ENCODE peak calls at places on chromosomes 13 and 19, in four cellular contexts. C, T, S and N are unnamed samples.

GRCh38 chr13:91154954-91155353 is 192.5 kb upstream of the MIR17HG start:
- DNase-seq in C (no peak), T (no peak), S (no peak), N (no peak)

GRCh38 chr13:51556740-51557139 is 27.5 kb upstream of the WDFY2 start:
- DNase-seq in C (no peak), T (no peak), S (no peak), N (no peak)

GRCh38 chr13:43094901-43095300 is 71.5 kb downstream of the DNAJC15 start:
- DNase-seq in C (no peak), T (no peak), S (no peak), N (no peak)

GRCh38 chr13:100892981-100893380 is 218.4 kb upstream of the TMTC4 start:
- DNase-seq in C (no peak), T (no peak), S (no peak), N (no peak)

GRCh38 chr19:47581605-47582319 is 8.8 kb upstream of the ZNF541 start:
- DNase-seq in C (no peak), T (peak; percentile 76), S (no peak), N (no peak)

GRCh38 chr19:10353793-10354391 is 14.5 kb upstream of the ICAM3 start:
- DNase-seq in C (peak; percentile 92), T (no peak), S (peak; percentile 62), N (no peak)

GRCh38 chr13:98026457-98026857 is 73.0 kb downstream of the IPO5 start:
- DNase-seq in C (no peak), T (no peak), S (no peak), N (no peak)

GRCh38 chr13:47039106-47039505 is 142.3 kb upstream of the HTR2A start:
- DNase-seq in C (no peak), T (no peak), S (no peak), N (no peak)

GRCh38 chr13:98310485-98311199 is 133.6 kb upstream of the RNF113B start:
- DNase-seq in C (no peak), T (no peak), S (no peak), N (no peak)

GRCh38 chr13:46630419-46631183 is 77.6 kb downstream of the LRCH1 start:
- DNase-seq in C (no peak), T (no peak), S (no peak), N (no peak)

GRCh38 chr19:23823952-23824389 is 65.3 kb upstream of the ZNF681 start:
- DNase-seq in C (peak; percentile 0), T (no peak), S (no peak), N (no peak)

GRCh38 chr13:78610381-78610883 is 7.1 kb upstream of the POU4F1 start:
- DNase-seq in C (no peak), T (no peak), S (no peak), N (no peak)

GRCh38 chr19:21202865-21203494 is 61.1 kb downstream of the ZNF431 start:
- DNase-seq in C (peak; percentile 50), T (no peak), S (no peak), N (no peak)

GRCh38 chr13:85608255-85608829 is 190.9 kb downstream of the SLITRK6 start:
- DNase-seq in C (no peak), T (no peak), S (no peak), N (no peak)

GRCh38 chr13:91296011-91296410 is 51.5 kb upstream of the MIR17HG start:
- DNase-seq in C (no peak), T (no peak), S (no peak), N (no peak)

GRCh38 chr19:14507704-14508246 is 10.4 kb downstream of the DNAJB1 start:
- DNase-seq in C (no peak), T (peak; percentile 58), S (no peak), N (no peak)

GRCh38 chr19:46475976-46476375 is 4.6 kb upstream of the PNMA8A start:
- DNase-seq in C (no peak), T (no peak), S (no peak), N (no peak)

GRCh38 chr19:19502808-19503602 is 12.3 kb downstream of the TSSK6 start:
- DNase-seq in C (no peak), T (no peak), S (no peak), N (no peak)

GRCh38 chr13:113962975-113963374 is 10.9 kb downstream of the C13orf46 start:
- DNase-seq in C (no peak), T (no peak), S (peak; percentile 7), N (no peak)

GRCh38 chr13:23384111-23384510 is 49.4 kb downstream of the SACS start:
- DNase-seq in C (no peak), T (no peak), S (no peak), N (no peak)

GRCh38 chr19:29665826-29666633 is 769 bp downstream of the PLEKHF1 start:
- DNase-seq in C (peak; percentile 37), T (no peak), S (peak; percentile 79), N (no peak)

GRCh38 chr19:29663861-29664752 is 1.2 kb upstream of the PLEKHF1 start:
- DNase-seq in C (no peak), T (no peak), S (no peak), N (no peak)

GRCh38 chr19:29664753-29665214 is 477 bp upstream of the PLEKHF1 start:
- DNase-seq in C (no peak), T (no peak), S (no peak), N (no peak)

GRCh38 chr19:29666634-29667389 is 1.6 kb downstream of the PLEKHF1 start:
- DNase-seq in C (peak; percentile 29), T (no peak), S (peak; percentile 82), N (no peak)

GRCh38 chr19:29665215-29665825 is at the start of gene PLEKHF1:
- DNase-seq in C (peak; percentile 85), T (peak; percentile 86), S (peak; percentile 93), N (peak; percentile 80)
- H3K27ac ChIP-seq in C (no peak within 1 kb of the TSS), T (peak within 1 kb of the TSS; percentile 87), S (peak within 1 kb of the TSS; percentile 86), N (peak within 1 kb of the TSS; percentile 36)

DNA sequence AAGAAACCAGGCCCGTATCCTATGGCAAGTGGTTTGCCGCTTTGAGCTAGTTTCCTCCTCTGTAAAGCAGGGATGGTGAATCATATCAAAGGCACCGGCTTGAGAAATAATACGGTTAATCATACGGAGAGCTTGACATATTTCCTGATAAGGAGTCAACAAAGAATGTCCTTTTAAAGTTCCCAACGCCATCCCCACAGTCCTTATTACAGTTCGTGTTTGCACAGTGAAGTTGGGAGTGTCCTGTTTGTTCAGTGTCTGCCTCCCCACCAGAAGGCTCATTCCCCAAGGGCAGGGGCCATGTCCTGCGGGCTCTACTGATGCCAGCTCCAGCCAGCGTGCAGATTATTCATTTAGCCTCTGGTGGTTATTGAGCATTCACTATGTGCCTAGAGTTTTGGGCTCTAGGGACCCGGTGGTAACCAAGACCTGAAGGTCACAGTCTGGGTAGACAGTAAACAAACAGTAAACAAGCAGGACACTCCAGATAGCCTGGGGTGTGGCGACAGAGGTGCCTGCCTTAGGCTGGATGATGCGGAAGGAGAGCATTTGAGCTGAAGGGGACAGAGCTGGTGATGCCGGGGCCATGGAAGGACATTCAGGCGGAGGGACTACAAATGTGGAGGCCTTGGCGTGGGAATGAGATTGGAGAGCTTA is 6.3 kb downstream of the GRAMD1A start:
- DNase-seq in C (no peak), T (peak; percentile 76), S (no peak), N (no peak)
- H3K27ac ChIP-seq in C (no peak overlapping the region), T (no peak overlapping the region), S (no peak overlapping the region), N (no peak overlapping the region)

DNA sequence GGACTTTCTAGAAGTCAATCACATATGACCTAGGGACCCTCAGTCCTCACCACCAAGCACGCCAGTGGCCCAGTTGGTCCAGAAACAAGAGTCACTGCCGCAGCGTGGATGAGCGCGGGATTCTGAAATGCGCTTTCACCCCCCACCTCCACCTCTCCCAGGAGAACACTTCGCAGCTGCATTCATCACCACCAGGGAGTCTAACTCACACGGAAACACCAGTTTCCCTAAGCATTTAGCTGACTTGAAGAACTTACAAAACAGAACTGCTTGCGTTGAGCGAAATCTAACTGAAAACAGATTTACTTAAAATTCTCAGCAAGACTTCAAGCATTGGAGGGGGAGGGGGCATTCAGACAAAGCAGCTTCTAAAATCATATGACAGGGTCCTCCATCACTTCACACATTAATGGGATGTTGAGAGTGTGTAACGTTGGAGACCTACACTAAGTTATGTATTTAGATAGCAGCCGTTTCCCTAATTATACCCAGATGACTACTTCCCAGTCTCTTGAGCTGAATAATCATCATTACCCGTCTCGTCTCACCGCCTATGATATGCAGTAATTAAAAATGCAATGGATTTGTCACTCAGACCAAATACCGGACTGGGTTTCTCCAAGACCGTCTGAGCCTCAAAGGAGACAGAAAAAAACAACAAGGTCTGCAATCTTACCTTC is 258.3 kb upstream of the IRS2 start:
- DNase-seq in C (no peak), T (no peak), S (no peak), N (no peak)
- H3K27ac ChIP-seq in C (no peak overlapping the region), T (no peak overlapping the region), S (no peak overlapping the region), N (no peak overlapping the region)

DNA sequence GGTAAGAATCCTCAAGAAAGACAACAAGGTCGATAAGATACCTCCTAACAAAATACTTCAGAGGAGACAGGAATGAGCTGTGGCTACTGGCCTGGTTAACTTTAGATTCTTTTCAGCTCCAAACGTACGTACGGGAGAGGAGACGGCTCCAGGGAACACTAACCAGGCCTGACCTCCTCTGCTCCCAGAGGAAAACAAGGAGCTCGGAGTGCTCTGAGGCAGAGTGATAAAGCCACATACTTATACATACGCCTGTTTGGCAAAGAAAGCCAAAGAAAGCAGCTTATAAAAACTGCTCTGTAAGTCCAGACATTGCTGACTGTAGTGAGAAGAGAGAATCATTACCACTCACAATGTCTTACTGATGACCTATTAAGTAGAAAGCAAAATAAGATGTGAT is 263.9 kb downstream of the MZT1 start:
- DNase-seq in C (no peak), T (no peak), S (no peak), N (no peak)
- H3K27ac ChIP-seq in C (no peak overlapping the region), T (no peak overlapping the region), S (no peak overlapping the region), N (no peak overlapping the region)

GRCh38 chr19:3358392-3358918 is 7.9 kb upstream of the NFIC start:
- DNase-seq in C (no peak), T (no peak), S (no peak), N (no peak)
- H3K27ac ChIP-seq in C (no peak overlapping the region), T (peak overlapping the region; percentile 24), S (peak overlapping the region; percentile 68), N (peak overlapping the region; percentile 58)